ENCODE peak calls at places on chromosomes 1 and 21, in eight cellular contexts. J is NCI-H526, V is AG04449, C is left colon, T is T-helper 1 cell, E is activated T-helper 1 cell treated with Interleukin-2 at 50 U/mL for 16 hours, F is fibroblast of the conjunctiva, Y is right lobe of liver. N is an unnamed sample.

GRCh38 chr1:175525222-175525621 is 218.2 kb downstream of the TNR start:
- DNase-seq in J (no peak), V (no peak), C (no peak), T (no peak), E (no peak), F (no peak), Y (no peak), N (no peak)

GRCh38 chr1:64171797-64172281 is 31.6 kb upstream of the UBE2U start:
- DNase-seq in J (no peak), V (peak), C (no peak), T (no peak), E (no peak), F (no peak), Y (no peak), N (no peak)

GRCh38 chr1:24547195-24547594 is 8.7 kb upstream of the NCMAP start:
- DNase-seq in J (no peak), V (no peak), C (no peak), T (no peak), E (no peak), F (no peak), Y (no peak), N (no peak)

GRCh38 chr1:49187054-49187453 is 410.4 kb upstream of the BEND5 start:
- DNase-seq in J (no peak), V (no peak), C (no peak), T (no peak), E (no peak), F (no peak), Y (no peak), N (no peak)

GRCh38 chr1:6783956-6784559 is 1.2 kb upstream of the CAMTA1 start:
- DNase-seq in J (peak), V (no peak), C (no peak), T (no peak), E (no peak), F (no peak), Y (no peak), N (no peak)

GRCh38 chr1:212515329-212515760 is 82.6 kb downstream of the NENF start:
- DNase-seq in J (peak), V (no peak), C (no peak), T (no peak), E (no peak), F (no peak), Y (no peak), N (no peak)

GRCh38 chr1:153742411-153743142 is 14.7 kb downstream of the INTS3 start:
- DNase-seq in J (peak), V (peak), C (no peak), T (no peak), E (no peak), F (no peak), Y (peak), N (no peak)

GRCh38 chr1:88302843-88303486 is 381.1 kb upstream of the PKN2 start:
- DNase-seq in J (peak), V (peak), C (no peak), T (no peak), E (no peak), F (peak), Y (no peak), N (no peak)

GRCh38 chr1:215082532-215083407 is at the start of gene KCNK2:
- DNase-seq in J (peak), V (no peak), C (no peak), T (no peak), E (no peak), F (peak), Y (peak), N (no peak)

GRCh38 chr1:116988908-116989307 is 12.7 kb upstream of the CD101 start:
- DNase-seq in J (no peak), V (no peak), C (no peak), T (no peak), E (no peak), F (no peak), Y (no peak), N (no peak)

GRCh38 chr1:16367968-16368910 is 1.2 kb downstream of the SZRD1 start:
- DNase-seq in J (no peak), V (peak), C (no peak), T (no peak), E (no peak), F (no peak), Y (no peak), N (no peak)

GRCh38 chr1:40315795-40316594 is 1.1 kb downstream of the COL9A2 start:
- DNase-seq in J (peak), V (no peak), C (no peak), T (no peak), E (no peak), F (no peak), Y (no peak), N (no peak)

GRCh38 chr21:46023126-46023985 is 41.8 kb downstream of the COL6A1 start:
- DNase-seq in J (no peak), V (no peak), C (no peak), T (no peak), E (no peak), F (no peak), Y (no peak), N (no peak)

GRCh38 chr1:29235955-29236742 is at the start of gene PTPRU:
- DNase-seq in J (peak), V (no peak), C (peak), T (peak), E (peak), F (peak), Y (peak), N (no peak)

GRCh38 chr1:15213333-15213732 is 33.7 kb upstream of the FHAD1 start:
- DNase-seq in J (no peak), V (no peak), C (no peak), T (no peak), E (no peak), F (no peak), Y (no peak), N (peak)

N was measured in GM04503.